ENCODE peak calls at places on chromosome 1, in eight cellular contexts. T, B, M, N, J, X, A and W are unnamed samples.
A peak's percentile ranks its signal among the peaks of the same experiment; 100 is the strongest.

GRCh38 chr1:183246436-183246835 is 60.4 kb downstream of the LAMC2 start:
- DNase-seq in T (no peak), B (no peak), M (no peak), N (no peak), J (no peak), X (no peak), A (no peak), W (no peak)

GRCh38 chr1:19923137-19923952 is at the start of gene PLA2G2E:
- DNase-seq in T (no peak), B (no peak), M (no peak), N (no peak), J (no peak), X (no peak), A (no peak), W (no peak)

GRCh38 chr1:93652335-93652949 is 29.2 kb downstream of the BCAR3 start:
- DNase-seq in T (no peak), B (no peak), M (no peak), N (no peak), J (no peak), X (no peak), A (no peak), W (no peak)

GRCh38 chr1:32759997-32760623 is 57.0 kb downstream of the YARS1 start:
- DNase-seq in T (no peak), B (no peak), M (no peak), N (no peak), J (peak; percentile 67), X (no peak), A (no peak), W (no peak)

GRCh38 chr1:114152211-114153050 is 1.2 kb downstream of the SYT6 start:
- DNase-seq in T (no peak), B (no peak), M (peak; percentile 41), N (no peak), J (no peak), X (peak; percentile 72), A (no peak), W (no peak)

GRCh38 chr1:116268211-116268610 is 104.8 kb upstream of the ATP1A1 start:
- DNase-seq in T (peak; percentile 24), B (no peak), M (no peak), N (peak; percentile 23), J (no peak), X (peak; percentile 61), A (no peak), W (no peak)

GRCh38 chr1:39238476-39238875 is 34.0 kb downstream of the MACF1 start:
- DNase-seq in T (no peak), B (no peak), M (no peak), N (no peak), J (no peak), X (no peak), A (no peak), W (no peak)

GRCh38 chr1:211484738-211485479 is 7.1 kb downstream of the RD3 start:
- DNase-seq in T (peak; percentile 85), B (no peak), M (no peak), N (no peak), J (no peak), X (no peak), A (no peak), W (no peak)

GRCh38 chr1:42165511-42166210 is 1.1 kb upstream of the GUCA2A start:
- DNase-seq in T (no peak), B (no peak), M (no peak), N (no peak), J (no peak), X (no peak), A (no peak), W (no peak)

GRCh38 chr1:223045164-223045957 is 97.7 kb downstream of the TLR5 start:
- DNase-seq in T (no peak), B (no peak), M (no peak), N (no peak), J (no peak), X (no peak), A (no peak), W (no peak)

GRCh38 chr1:27122652-27123051 is 32.3 kb downstream of the SLC9A1 start:
- DNase-seq in T (no peak), B (no peak), M (no peak), N (peak; percentile 31), J (no peak), X (no peak), A (no peak), W (no peak)

GRCh38 chr1:170836146-170836545 is 99.2 kb upstream of the MROH9 start:
- DNase-seq in T (no peak), B (no peak), M (no peak), N (no peak), J (no peak), X (no peak), A (no peak), W (no peak)

GRCh38 chr1:31413405-31414005 is 492 bp downstream of the SERINC2 start:
- DNase-seq in T (no peak), B (no peak), M (peak; percentile 43), N (peak; percentile 47), J (peak; percentile 54), X (peak; percentile 95), A (no peak), W (no peak)

GRCh38 chr1:164774819-164775654 is 216.1 kb downstream of the PBX1 start:
- DNase-seq in T (peak; percentile 97), B (no peak), M (no peak), N (no peak), J (no peak), X (no peak), A (no peak), W (no peak)

GRCh38 chr1:26546375-26546774 is 16.8 kb downstream of the RPS6KA1 start:
- DNase-seq in T (no peak), B (no peak), M (no peak), N (peak; percentile 11), J (no peak), X (no peak), A (no peak), W (no peak)

GRCh38 chr1:45306319-45306718 is 20.4 kb upstream of the HPDL start:
- DNase-seq in T (no peak), B (no peak), M (no peak), N (no peak), J (no peak), X (no peak), A (no peak), W (no peak)

GRCh38 chr1:99648107-99648506 is 2.2 kb downstream of the PALMD start:
- DNase-seq in T (peak; percentile 26), B (no peak), M (no peak), N (no peak), J (no peak), X (peak; percentile 79), A (no peak), W (no peak)

GRCh38 chr1:16183765-16184556 is 28.1 kb upstream of the EPHA2 start:
- DNase-seq in T (no peak), B (no peak), M (no peak), N (no peak), J (no peak), X (no peak), A (no peak), W (no peak)

GRCh38 chr1:153628638-153629342 is 556 bp downstream of the S100A1 start:
- DNase-seq in T (no peak), B (no peak), M (no peak), N (no peak), J (no peak), X (no peak), A (no peak), W (no peak)

GRCh38 chr1:35915693-35916092 is 15.2 kb upstream of the AGO3 start:
- DNase-seq in T (no peak), B (no peak), M (no peak), N (no peak), J (no peak), X (no peak), A (no peak), W (no peak)

GRCh38 chr1:20588634-20589225 is at the start of gene CDA:
- DNase-seq in T (no peak), B (no peak), M (no peak), N (no peak), J (no peak), X (peak; percentile 54), A (no peak), W (no peak)

GRCh38 chr1:91529856-91530255 is 29.2 kb downstream of the CDC7 start:
- DNase-seq in T (no peak), B (no peak), M (no peak), N (peak; percentile 41), J (no peak), X (no peak), A (no peak), W (no peak)

GRCh38 chr1:230503741-230504140 is 77.6 kb upstream of the PGBD5 start:
- DNase-seq in T (no peak), B (no peak), M (no peak), N (no peak), J (no peak), X (no peak), A (no peak), W (no peak)

GRCh38 chr1:197907846-197908616 is 5.6 kb downstream of the C1orf53 start:
- DNase-seq in T (no peak), B (no peak), M (no peak), N (no peak), J (no peak), X (no peak), A (no peak), W (no peak)

GRCh38 chr1:32766328-32766972 is 50.7 kb downstream of the YARS1 start:
- DNase-seq in T (no peak), B (no peak), M (no peak), N (no peak), J (no peak), X (no peak), A (no peak), W (no peak)

GRCh38 chr1:53551428-53551995 is 92.3 kb downstream of the DMRTB1 start:
- DNase-seq in T (no peak), B (no peak), M (no peak), N (no peak), J (no peak), X (no peak), A (no peak), W (no peak)

GRCh38 chr1:21902378-21903012 is 34.6 kb downstream of the HSPG2 start:
- DNase-seq in T (no peak), B (no peak), M (no peak), N (no peak), J (no peak), X (no peak), A (no peak), W (no peak)

GRCh38 chr1:30384286-30385245 is 338.8 kb downstream of the MATN1 start:
- DNase-seq in T (no peak), B (no peak), M (no peak), N (no peak), J (no peak), X (no peak), A (no peak), W (no peak)

GRCh38 chr1:65615859-65616258 is 176.8 kb upstream of the PDE4B start:
- DNase-seq in T (no peak), B (no peak), M (no peak), N (no peak), J (no peak), X (no peak), A (no peak), W (no peak)

GRCh38 chr1:24560361-24560760 is 4.5 kb downstream of the NCMAP start:
- DNase-seq in T (no peak), B (no peak), M (no peak), N (no peak), J (no peak), X (no peak), A (no peak), W (no peak)

GRCh38 chr1:183093821-183094287 is 70.6 kb downstream of the LAMC1 start:
- DNase-seq in T (no peak), B (peak; percentile 65), M (no peak), N (no peak), J (no peak), X (no peak), A (no peak), W (no peak)